ENCODE peak calls at places on chromosomes 16 and 17, in five cellular contexts. One of them, this sample, is unnamed.

GRCh38 chr16:30142672-30143346 is 19.8 kb upstream of the MAPK3 start:
- DNase-seq in esophagus muscularis mucosa: no peak
- DNase-seq in K562: peak
- DNase-seq in HCT116: no peak
- DNase-seq in endothelial cell of umbilical vein: no peak
- DNase-seq in this sample: no peak

GRCh38 chr17:75514299-75515228 is 773 bp downstream of the CASKIN2 start:
- DNase-seq in HCT116: no peak
- DNase-seq in esophagus muscularis mucosa: no peak
- DNase-seq in K562: no peak
- DNase-seq in endothelial cell of umbilical vein: no peak
- DNase-seq in this sample: no peak

GRCh38 chr16:47073223-47074155 is 70.3 kb downstream of the NETO2 start:
- DNase-seq in esophagus muscularis mucosa: peak
- DNase-seq in endothelial cell of umbilical vein: no peak
- DNase-seq in K562: no peak
- DNase-seq in HCT116: no peak
- DNase-seq in this sample: no peak

GRCh38 chr17:58920773-58921172 is 165.1 kb downstream of the PPM1E start:
- DNase-seq in endothelial cell of umbilical vein: no peak
- DNase-seq in K562: no peak
- DNase-seq in HCT116: no peak
- DNase-seq in esophagus muscularis mucosa: no peak
- DNase-seq in this sample: no peak

GRCh38 chr16:50154369-50154947 is 1.4 kb downstream of the TENT4B start:
- DNase-seq in K562: peak
- DNase-seq in HCT116: no peak
- DNase-seq in esophagus muscularis mucosa: no peak
- DNase-seq in endothelial cell of umbilical vein: peak
- DNase-seq in this sample: no peak

GRCh38 chr17:44642861-44643260 is 13.4 kb upstream of the MEIOC start:
- DNase-seq in K562: no peak
- DNase-seq in endothelial cell of umbilical vein: no peak
- DNase-seq in HCT116: no peak
- DNase-seq in esophagus muscularis mucosa: peak
- DNase-seq in this sample: no peak

GRCh38 chr16:78976212-78976611 is 624.3 kb downstream of the MAF start:
- DNase-seq in K562: no peak
- DNase-seq in esophagus muscularis mucosa: no peak
- DNase-seq in HCT116: no peak
- DNase-seq in endothelial cell of umbilical vein: no peak
- DNase-seq in this sample: no peak

GRCh38 chr16:1979271-1980025 is 1.8 kb downstream of the NOXO1 start:
- DNase-seq in endothelial cell of umbilical vein: no peak
- DNase-seq in esophagus muscularis mucosa: no peak
- DNase-seq in HCT116: no peak
- DNase-seq in K562: no peak
- DNase-seq in this sample: peak

GRCh38 chr16:3590736-3591435 is 13.7 kb upstream of the NLRC3 start:
- DNase-seq in endothelial cell of umbilical vein: no peak
- DNase-seq in esophagus muscularis mucosa: no peak
- DNase-seq in K562: no peak
- DNase-seq in HCT116: no peak
- DNase-seq in this sample: no peak

GRCh38 chr17:75827291-75828050 is 16.7 kb downstream of the UNC13D start:
- DNase-seq in HCT116: no peak
- DNase-seq in K562: peak
- DNase-seq in esophagus muscularis mucosa: no peak
- DNase-seq in endothelial cell of umbilical vein: peak
- DNase-seq in this sample: peak

GRCh38 chr17:49076575-49077384 is 55.8 kb upstream of the B4GALNT2 start:
- DNase-seq in HCT116: no peak
- DNase-seq in K562: no peak
- DNase-seq in endothelial cell of umbilical vein: peak
- DNase-seq in esophagus muscularis mucosa: no peak
- DNase-seq in this sample: no peak

GRCh38 chr17:76996741-76997694 is 128.8 kb downstream of the MGAT5B start:
- DNase-seq in endothelial cell of umbilical vein: no peak
- DNase-seq in HCT116: no peak
- DNase-seq in esophagus muscularis mucosa: no peak
- DNase-seq in K562: no peak
- DNase-seq in this sample: no peak

GRCh38 chr17:75634754-75635609 is 1.7 kb downstream of the SMIM5 start:
- DNase-seq in K562: no peak
- DNase-seq in endothelial cell of umbilical vein: no peak
- DNase-seq in esophagus muscularis mucosa: no peak
- DNase-seq in HCT116: no peak
- DNase-seq in this sample: no peak

GRCh38 chr17:1201132-1201702 is 21.4 kb upstream of the ABR start:
- DNase-seq in endothelial cell of umbilical vein: no peak
- DNase-seq in esophagus muscularis mucosa: peak
- DNase-seq in K562: no peak
- DNase-seq in HCT116: no peak
- DNase-seq in this sample: no peak

GRCh38 chr17:16417896-16418683 is 2.7 kb downstream of the TRPV2 start:
- DNase-seq in esophagus muscularis mucosa: no peak
- DNase-seq in K562: peak
- DNase-seq in HCT116: no peak
- DNase-seq in endothelial cell of umbilical vein: no peak
- DNase-seq in this sample: no peak

GRCh38 chr17:55454906-55455474 is 33.4 kb upstream of the MMD start:
- DNase-seq in endothelial cell of umbilical vein: no peak
- DNase-seq in esophagus muscularis mucosa: no peak
- DNase-seq in K562: no peak
- DNase-seq in HCT116: no peak
- DNase-seq in this sample: no peak

GRCh38 chr17:63774141-63774981 is at the start of gene DDX42:
- DNase-seq in K562: peak
- DNase-seq in endothelial cell of umbilical vein: peak
- DNase-seq in esophagus muscularis mucosa: peak
- DNase-seq in HCT116: no peak
- DNase-seq in this sample: peak

GRCh38 chr17:51668155-51668962 is 408.0 kb downstream of the UTP18 start:
- DNase-seq in K562: no peak
- DNase-seq in HCT116: no peak
- DNase-seq in esophagus muscularis mucosa: no peak
- DNase-seq in endothelial cell of umbilical vein: no peak
- DNase-seq in this sample: no peak

GRCh38 chr17:44379887-44380286 is 9.6 kb downstream of the ITGA2B start:
- DNase-seq in HCT116: no peak
- DNase-seq in esophagus muscularis mucosa: no peak
- DNase-seq in K562: no peak
- DNase-seq in endothelial cell of umbilical vein: no peak
- DNase-seq in this sample: no peak

GRCh38 chr17:13031718-13032350 is 14.0 kb upstream of the ELAC2 start:
- DNase-seq in endothelial cell of umbilical vein: peak
- DNase-seq in HCT116: peak
- DNase-seq in K562: peak
- DNase-seq in esophagus muscularis mucosa: no peak
- DNase-seq in this sample: peak

GRCh38 chr16:83609178-83609577 is 198.6 kb upstream of the HSBP1 start:
- DNase-seq in HCT116: no peak
- DNase-seq in K562: no peak
- DNase-seq in esophagus muscularis mucosa: peak
- DNase-seq in endothelial cell of umbilical vein: no peak
- DNase-seq in this sample: no peak

GRCh38 chr16:70679653-70680494 is 6.0 kb downstream of the MTSS2 start:
- DNase-seq in endothelial cell of umbilical vein: no peak
- DNase-seq in K562: peak
- DNase-seq in HCT116: no peak
- DNase-seq in esophagus muscularis mucosa: no peak
- DNase-seq in this sample: no peak

GRCh38 chr16:30570621-30571443 is 682 bp downstream of the ZNF688 start:
- DNase-seq in esophagus muscularis mucosa: no peak
- DNase-seq in K562: peak
- DNase-seq in endothelial cell of umbilical vein: peak
- DNase-seq in HCT116: no peak
- DNase-seq in this sample: peak

GRCh38 chr16:7325835-7326234 is 6.8 kb upstream of the RBFOX1 start:
- DNase-seq in endothelial cell of umbilical vein: no peak
- DNase-seq in HCT116: no peak
- DNase-seq in esophagus muscularis mucosa: no peak
- DNase-seq in K562: no peak
- DNase-seq in this sample: no peak

GRCh38 chr17:21676281-21677111 is 15.8 kb upstream of the KCNJ18 start:
- DNase-seq in esophagus muscularis mucosa: no peak
- DNase-seq in endothelial cell of umbilical vein: no peak
- DNase-seq in HCT116: no peak
- DNase-seq in K562: no peak
- DNase-seq in this sample: no peak

GRCh38 chr17:81911969-81912368 is 770 bp upstream of the PCYT2 start:
- DNase-seq in HCT116: no peak
- DNase-seq in endothelial cell of umbilical vein: no peak
- DNase-seq in esophagus muscularis mucosa: no peak
- DNase-seq in K562: no peak
- DNase-seq in this sample: no peak

GRCh38 chr17:81912441-81913309 is 1.5 kb upstream of the PCYT2 start:
- DNase-seq in esophagus muscularis mucosa: no peak
- DNase-seq in K562: peak
- DNase-seq in endothelial cell of umbilical vein: no peak
- DNase-seq in HCT116: peak
- DNase-seq in this sample: no peak

GRCh38 chr17:81910840-81911276 is 341 bp downstream of the PCYT2 start:
- DNase-seq in K562: peak
- DNase-seq in endothelial cell of umbilical vein: no peak
- DNase-seq in HCT116: no peak
- DNase-seq in esophagus muscularis mucosa: no peak
- DNase-seq in this sample: no peak

GRCh38 chr17:81909966-81910839 is 996 bp downstream of the PCYT2 start:
- DNase-seq in esophagus muscularis mucosa: no peak
- DNase-seq in HCT116: no peak
- DNase-seq in K562: no peak
- DNase-seq in endothelial cell of umbilical vein: no peak
- DNase-seq in this sample: no peak

DNA sequence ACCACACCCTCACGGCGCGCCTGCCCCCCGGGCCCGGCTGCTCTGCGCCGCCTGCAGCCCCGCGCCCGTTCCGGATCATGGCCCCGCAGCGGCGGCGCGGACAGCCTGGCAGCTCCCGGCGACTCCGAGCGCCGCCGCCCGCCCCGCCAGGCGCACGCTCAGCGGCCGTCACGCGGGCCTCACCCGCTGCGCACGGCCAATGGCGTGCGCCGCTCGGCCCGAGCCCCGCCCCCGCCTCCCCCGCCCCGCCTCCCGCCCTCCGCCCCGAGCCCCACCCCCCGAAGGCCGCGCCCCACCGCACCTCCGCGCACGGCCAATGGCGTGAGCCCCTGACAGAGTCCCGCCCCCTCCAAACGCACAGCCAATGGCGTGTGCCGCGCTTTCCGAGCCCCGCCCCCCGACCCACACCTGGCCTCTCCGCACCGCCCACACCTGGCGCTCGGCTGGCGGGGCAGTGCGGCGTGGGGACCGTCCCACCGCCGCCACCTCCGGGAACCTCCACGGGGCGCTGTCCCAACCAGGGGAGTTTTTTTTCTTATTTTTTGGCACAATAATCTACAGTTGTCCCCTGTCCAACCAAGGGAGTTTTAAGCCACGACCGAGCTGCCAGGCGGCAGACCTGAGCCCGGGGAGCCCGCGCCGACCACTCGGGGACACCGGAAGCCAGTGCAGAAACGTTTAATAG is at the start of gene PCYT2:
- DNase-seq in HCT116: peak
- DNase-seq in endothelial cell of umbilical vein: peak
- DNase-seq in K562: peak
- DNase-seq in esophagus muscularis mucosa: peak
- DNase-seq in this sample: peak
- TF ChIP-seq POLR2A in HCT116: no peak
- TF ChIP-seq POLR2A in endothelial cell of umbilical vein: peak
- TF ChIP-seq POLR2A in K562: peak
- TF ChIP-seq POLR2A in esophagus muscularis mucosa: no peak
- TF ChIP-seq POLR2A in this sample: no peak

GRCh38 chr17:39706921-39707337 is 7.1 kb downstream of the ERBB2 start:
- DNase-seq in K562: no peak
- DNase-seq in endothelial cell of umbilical vein: no peak
- DNase-seq in HCT116: no peak
- DNase-seq in esophagus muscularis mucosa: no peak
- DNase-seq in this sample: no peak
- H3K27ac ChIP-seq in K562: no peak
- H3K27ac ChIP-seq in endothelial cell of umbilical vein: no peak
- H3K27ac ChIP-seq in HCT116: no peak
- H3K27ac ChIP-seq in esophagus muscularis mucosa: peak
- H3K27ac ChIP-seq in this sample: no peak

GRCh38 chr16:69424053-69424934 is at the start of gene CYB5B:
- DNase-seq in esophagus muscularis mucosa: peak
- DNase-seq in HCT116: peak
- DNase-seq in endothelial cell of umbilical vein: peak
- DNase-seq in K562: peak
- DNase-seq in this sample: peak
- TF ChIP-seq POLR2A in esophagus muscularis mucosa: peak
- TF ChIP-seq POLR2A in HCT116: peak
- TF ChIP-seq POLR2A in endothelial cell of umbilical vein: peak
- TF ChIP-seq POLR2A in K562: peak
- TF ChIP-seq POLR2A in this sample: no peak

GRCh38 chr16:57643902-57644301 is 15.5 kb downstream of the ADGRG1 start:
- DNase-seq in esophagus muscularis mucosa: no peak
- DNase-seq in K562: no peak
- DNase-seq in endothelial cell of umbilical vein: no peak
- DNase-seq in HCT116: no peak
- DNase-seq in this sample: no peak

GRCh38 chr16:57645691-57646387 is 17.4 kb downstream of the ADGRG1 start:
- DNase-seq in K562: no peak
- DNase-seq in HCT116: no peak
- DNase-seq in endothelial cell of umbilical vein: peak
- DNase-seq in esophagus muscularis mucosa: no peak
- DNase-seq in this sample: no peak

GRCh38 chr16:57642368-57643135 is 14.1 kb downstream of the ADGRG1 start:
- DNase-seq in endothelial cell of umbilical vein: no peak
- DNase-seq in HCT116: no peak
- DNase-seq in K562: no peak
- DNase-seq in esophagus muscularis mucosa: no peak
- DNase-seq in this sample: no peak

GRCh38 chr16:57644383-57645014 is 16.1 kb downstream of the ADGRG1 start:
- DNase-seq in HCT116: no peak
- DNase-seq in endothelial cell of umbilical vein: no peak
- DNase-seq in K562: no peak
- DNase-seq in esophagus muscularis mucosa: no peak
- DNase-seq in this sample: no peak

GRCh38 chr16:57643166-57643813 is 14.9 kb downstream of the ADGRG1 start:
- DNase-seq in K562: no peak
- DNase-seq in HCT116: no peak
- DNase-seq in endothelial cell of umbilical vein: peak
- DNase-seq in esophagus muscularis mucosa: no peak
- DNase-seq in this sample: peak
- H3K27ac ChIP-seq in K562: no peak
- H3K27ac ChIP-seq in HCT116: peak
- H3K27ac ChIP-seq in endothelial cell of umbilical vein: no peak
- H3K27ac ChIP-seq in esophagus muscularis mucosa: peak
- H3K27ac ChIP-seq in this sample: peak

This sample was measured in testis.